ENCODE peak calls at places on chromosomes 1 and 21, in six cellular contexts. One of them, this sample, is unnamed.

GRCh38 chr1:101592861-101593260 is 356.0 kb downstream of the S1PR1 start:
- DNase-seq in tibial nerve: no peak
- DNase-seq in suprapubic skin: no peak
- DNase-seq in stomach: no peak
- DNase-seq in sigmoid colon: no peak
- DNase-seq in A549: no peak
- DNase-seq in this sample: no peak

GRCh38 chr1:224264321-224264720 is 65.7 kb downstream of the NVL start:
- DNase-seq in tibial nerve: no peak
- DNase-seq in suprapubic skin: no peak
- DNase-seq in stomach: no peak
- DNase-seq in sigmoid colon: no peak
- DNase-seq in A549: no peak
- DNase-seq in this sample: no peak

GRCh38 chr21:37367301-37367757 is 756 bp downstream of the DYRK1A start:
- DNase-seq in tibial nerve: no peak
- DNase-seq in suprapubic skin: no peak
- DNase-seq in stomach: peak; percentile 27
- DNase-seq in sigmoid colon: no peak
- DNase-seq in A549: no peak
- DNase-seq in this sample: peak; percentile 19

GRCh38 chr1:192810253-192810880 is 1.5 kb downstream of the RGS2 start:
- DNase-seq in tibial nerve: no peak
- DNase-seq in suprapubic skin: no peak
- DNase-seq in stomach: no peak
- DNase-seq in sigmoid colon: peak; percentile 73
- DNase-seq in A549: no peak
- DNase-seq in this sample: peak; percentile 24

GRCh38 chr1:15345711-15346355 is 63.9 kb upstream of the EFHD2 start:
- DNase-seq in tibial nerve: peak; percentile 29
- DNase-seq in suprapubic skin: peak; percentile 75
- DNase-seq in stomach: peak; percentile 72
- DNase-seq in sigmoid colon: peak; percentile 77
- DNase-seq in A549: no peak
- DNase-seq in this sample: peak; percentile 67

GRCh38 chr1:15799004-15799867 is 8.2 kb downstream of the UQCRHL start:
- DNase-seq in tibial nerve: peak; percentile 65
- DNase-seq in suprapubic skin: peak; percentile 88
- DNase-seq in stomach: peak; percentile 55
- DNase-seq in sigmoid colon: peak; percentile 82
- DNase-seq in A549: peak; percentile 95
- DNase-seq in this sample: peak; percentile 59

GRCh38 chr1:223129229-223129851 is 13.7 kb downstream of the TLR5 start:
- DNase-seq in tibial nerve: peak; percentile 58
- DNase-seq in suprapubic skin: peak; percentile 77
- DNase-seq in stomach: peak; percentile 72
- DNase-seq in sigmoid colon: peak; percentile 87
- DNase-seq in A549: peak; percentile 61
- DNase-seq in this sample: peak; percentile 77

GRCh38 chr1:186894415-186894814 is 65.7 kb downstream of the PLA2G4A start:
- DNase-seq in tibial nerve: no peak
- DNase-seq in suprapubic skin: no peak
- DNase-seq in stomach: no peak
- DNase-seq in sigmoid colon: no peak
- DNase-seq in A549: no peak
- DNase-seq in this sample: no peak

GRCh38 chr1:27058976-27059688 is 46.5 kb upstream of the TENT5B start:
- DNase-seq in tibial nerve: no peak
- DNase-seq in suprapubic skin: no peak
- DNase-seq in stomach: no peak
- DNase-seq in sigmoid colon: no peak
- DNase-seq in A549: no peak
- DNase-seq in this sample: no peak

GRCh38 chr1:38852780-38853179 is 6.8 kb downstream of the RRAGC start:
- DNase-seq in tibial nerve: no peak
- DNase-seq in suprapubic skin: no peak
- DNase-seq in stomach: no peak
- DNase-seq in sigmoid colon: no peak
- DNase-seq in A549: no peak
- DNase-seq in this sample: no peak

GRCh38 chr21:42003051-42003461 is 7.1 kb downstream of the ZBTB21 start:
- DNase-seq in tibial nerve: no peak
- DNase-seq in suprapubic skin: no peak
- DNase-seq in stomach: no peak
- DNase-seq in sigmoid colon: no peak
- DNase-seq in A549: no peak
- DNase-seq in this sample: no peak

GRCh38 chr1:22975694-22976093 is 3.0 kb upstream of the LACTBL1 start:
- DNase-seq in tibial nerve: no peak
- DNase-seq in suprapubic skin: no peak
- DNase-seq in stomach: no peak
- DNase-seq in sigmoid colon: no peak
- DNase-seq in A549: no peak
- DNase-seq in this sample: no peak

GRCh38 chr21:35138665-35139381 is 89.7 kb upstream of the RUNX1 start:
- DNase-seq in tibial nerve: no peak
- DNase-seq in suprapubic skin: no peak
- DNase-seq in stomach: no peak
- DNase-seq in sigmoid colon: no peak
- DNase-seq in A549: no peak
- DNase-seq in this sample: no peak

GRCh38 chr1:65176571-65176970 is 28.6 kb downstream of the AK4 start:
- DNase-seq in tibial nerve: no peak
- DNase-seq in suprapubic skin: no peak
- DNase-seq in stomach: no peak
- DNase-seq in sigmoid colon: no peak
- DNase-seq in A549: no peak
- DNase-seq in this sample: no peak

GRCh38 chr1:65179148-65179547 is 31.1 kb downstream of the AK4 start:
- DNase-seq in tibial nerve: no peak
- DNase-seq in suprapubic skin: no peak
- DNase-seq in stomach: no peak
- DNase-seq in sigmoid colon: no peak
- DNase-seq in A549: no peak
- DNase-seq in this sample: no peak

GRCh38 chr1:65176071-65176470 is 28.1 kb downstream of the AK4 start:
- DNase-seq in tibial nerve: no peak
- DNase-seq in suprapubic skin: no peak
- DNase-seq in stomach: no peak
- DNase-seq in sigmoid colon: no peak
- DNase-seq in A549: no peak
- DNase-seq in this sample: no peak

GRCh38 chr1:65178235-65178634 is 30.2 kb downstream of the AK4 start:
- DNase-seq in tibial nerve: no peak
- DNase-seq in suprapubic skin: no peak
- DNase-seq in stomach: no peak
- DNase-seq in sigmoid colon: no peak
- DNase-seq in A549: no peak
- DNase-seq in this sample: no peak

DNA sequence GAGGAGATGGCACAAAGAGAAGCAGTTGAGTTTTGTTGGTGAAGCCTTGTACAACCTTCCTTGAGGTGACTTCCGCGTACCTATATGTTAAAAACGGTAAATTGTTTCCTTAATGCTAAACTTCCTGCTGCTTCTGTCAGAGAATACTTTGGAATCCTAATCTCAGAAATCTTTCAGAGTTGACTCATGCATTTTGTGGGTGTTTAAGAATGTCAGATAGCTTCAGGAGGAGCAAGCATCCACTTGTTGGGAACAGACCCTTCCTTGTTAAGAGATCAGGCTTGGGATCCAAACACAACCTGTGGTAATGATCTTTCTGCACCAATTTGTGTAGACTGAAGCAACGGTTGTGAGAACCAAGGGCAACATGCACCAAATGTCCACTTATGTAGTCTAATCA is 29.5 kb downstream of the AK4 start:
- DNase-seq in tibial nerve: no peak
- DNase-seq in suprapubic skin: no peak
- DNase-seq in stomach: no peak
- DNase-seq in sigmoid colon: no peak
- DNase-seq in A549: no peak
- DNase-seq in this sample: no peak
- TF ChIP-seq POLR2A in tibial nerve: no peak
- TF ChIP-seq POLR2A in suprapubic skin: no peak
- TF ChIP-seq POLR2A in stomach: no peak
- TF ChIP-seq POLR2A in sigmoid colon: no peak
- TF ChIP-seq POLR2A in A549: no peak
- TF ChIP-seq POLR2A in this sample: no peak

GRCh38 chr1:109426278-109427170 is at the start of gene PSMA5:
- DNase-seq in tibial nerve: peak; percentile 90
- DNase-seq in suprapubic skin: peak; percentile 99
- DNase-seq in stomach: peak; percentile 97
- DNase-seq in sigmoid colon: peak; percentile 99
- DNase-seq in A549: peak; percentile 99
- DNase-seq in this sample: peak; percentile 97
- TF ChIP-seq EP300 in tibial nerve: peak; percentile 83
- TF ChIP-seq EP300 in suprapubic skin: no peak
- TF ChIP-seq EP300 in stomach: no peak
- TF ChIP-seq EP300 in sigmoid colon: no peak
- TF ChIP-seq EP300 in A549: no peak
- TF ChIP-seq EP300 in this sample: no peak

GRCh38 chr1:78665809-78666208 is 16.2 kb downstream of the IFI44 start:
- DNase-seq in tibial nerve: no peak
- DNase-seq in suprapubic skin: no peak
- DNase-seq in stomach: no peak
- DNase-seq in sigmoid colon: no peak
- DNase-seq in A549: no peak
- DNase-seq in this sample: no peak
- TF ChIP-seq POLR2A in tibial nerve: no peak
- TF ChIP-seq POLR2A in suprapubic skin: no peak
- TF ChIP-seq POLR2A in stomach: no peak
- TF ChIP-seq POLR2A in sigmoid colon: no peak
- TF ChIP-seq POLR2A in A549: no peak
- TF ChIP-seq POLR2A in this sample: no peak

GRCh38 chr1:12617901-12618660 is at the start of gene DHRS3:
- DNase-seq in tibial nerve: peak; percentile 61
- DNase-seq in suprapubic skin: peak; percentile 87
- DNase-seq in stomach: peak; percentile 84
- DNase-seq in sigmoid colon: peak; percentile 92
- DNase-seq in A549: peak; percentile 89
- DNase-seq in this sample: peak; percentile 85
- TF ChIP-seq EP300 in tibial nerve: peak; percentile 96
- TF ChIP-seq EP300 in suprapubic skin: no peak
- TF ChIP-seq EP300 in stomach: no peak
- TF ChIP-seq EP300 in sigmoid colon: no peak
- TF ChIP-seq EP300 in A549: no peak
- TF ChIP-seq EP300 in this sample: no peak

DNA sequence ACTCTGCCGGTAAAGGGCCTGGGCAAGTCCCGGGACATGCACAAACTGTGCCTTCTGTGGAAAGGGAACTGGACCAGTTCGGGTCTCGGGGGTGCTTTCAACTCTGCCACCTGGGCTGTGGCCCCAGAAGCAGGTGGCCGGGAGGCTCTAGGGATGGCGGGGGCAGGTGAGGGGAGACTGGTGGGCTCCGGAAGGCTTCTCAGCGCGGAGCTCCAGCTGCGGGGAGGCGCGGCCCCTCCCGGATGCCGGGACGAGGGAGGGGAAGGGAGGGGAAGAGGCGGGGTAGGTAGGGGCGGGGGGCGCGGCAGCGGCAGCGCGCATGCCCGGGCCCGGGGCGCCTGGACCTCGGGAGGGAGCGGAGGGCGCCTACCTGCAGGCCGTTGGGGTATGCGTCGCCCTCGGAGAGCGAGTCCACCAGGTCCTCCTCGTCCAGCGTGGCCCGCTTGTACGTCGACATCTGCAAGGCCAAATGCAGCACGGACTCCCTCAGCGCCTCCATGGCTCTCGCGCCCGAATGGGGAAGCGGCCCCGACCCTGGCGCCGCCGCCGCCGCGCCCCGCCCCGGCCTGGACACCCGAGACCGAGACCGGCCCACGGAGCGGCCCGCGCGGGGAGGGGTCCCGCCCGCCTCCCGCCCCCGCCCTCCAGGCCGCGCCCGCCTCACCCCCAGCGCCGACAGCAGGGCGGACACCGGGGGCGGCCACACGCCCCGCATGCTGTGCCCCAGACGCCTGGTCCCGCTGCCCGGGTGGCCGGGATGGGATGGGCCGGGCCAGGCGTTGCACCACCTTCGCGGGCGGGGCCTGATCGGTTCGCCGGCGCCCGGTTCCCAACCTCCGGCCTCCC is at the start of gene ECE1:
- DNase-seq in tibial nerve: no peak
- DNase-seq in suprapubic skin: no peak
- DNase-seq in stomach: peak; percentile 60
- DNase-seq in sigmoid colon: no peak
- DNase-seq in A549: peak; percentile 42
- DNase-seq in this sample: peak; percentile 69
- TF ChIP-seq POLR2A in tibial nerve: peak; percentile 29
- TF ChIP-seq POLR2A in suprapubic skin: no peak
- TF ChIP-seq POLR2A in stomach: no peak
- TF ChIP-seq POLR2A in sigmoid colon: no peak
- TF ChIP-seq POLR2A in A549: peak; percentile 83
- TF ChIP-seq POLR2A in this sample: peak; percentile 19

GRCh38 chr1:248837045-248837793 is 805 bp upstream of the ZNF672 start:
- DNase-seq in tibial nerve: no peak
- DNase-seq in suprapubic skin: peak; percentile 50
- DNase-seq in stomach: peak; percentile 14
- DNase-seq in sigmoid colon: no peak
- DNase-seq in A549: no peak
- DNase-seq in this sample: peak; percentile 26

GRCh38 chr1:248839168-248839555 is 1.1 kb downstream of the ZNF672 start:
- DNase-seq in tibial nerve: no peak
- DNase-seq in suprapubic skin: no peak
- DNase-seq in stomach: no peak
- DNase-seq in sigmoid colon: no peak
- DNase-seq in A549: no peak
- DNase-seq in this sample: no peak

GRCh38 chr1:248838357-248839167 is 538 bp downstream of the ZNF672 start:
- DNase-seq in tibial nerve: peak; percentile 72
- DNase-seq in suprapubic skin: peak; percentile 95
- DNase-seq in stomach: peak; percentile 94
- DNase-seq in sigmoid colon: peak; percentile 97
- DNase-seq in A549: peak; percentile 89
- DNase-seq in this sample: peak; percentile 92

GRCh38 chr1:248840946-248841345 is 2.9 kb downstream of the ZNF672 start:
- DNase-seq in tibial nerve: no peak
- DNase-seq in suprapubic skin: no peak
- DNase-seq in stomach: no peak
- DNase-seq in sigmoid colon: no peak
- DNase-seq in A549: no peak
- DNase-seq in this sample: no peak

GRCh38 chr1:248837794-248838356 is at the start of gene ZNF672:
- DNase-seq in tibial nerve: peak; percentile 97
- DNase-seq in suprapubic skin: peak; percentile 99
- DNase-seq in stomach: peak; percentile 99
- DNase-seq in sigmoid colon: peak; percentile 100
- DNase-seq in A549: peak; percentile 97
- DNase-seq in this sample: peak; percentile 98
- TF ChIP-seq EP300 in tibial nerve: no peak
- TF ChIP-seq EP300 in suprapubic skin: no peak
- TF ChIP-seq EP300 in stomach: no peak
- TF ChIP-seq EP300 in sigmoid colon: no peak
- TF ChIP-seq EP300 in A549: no peak
- TF ChIP-seq EP300 in this sample: no peak

GRCh38 chr21:45336870-45337269 is 49.2 kb upstream of the POFUT2 start:
- DNase-seq in tibial nerve: no peak
- DNase-seq in suprapubic skin: peak; percentile 43
- DNase-seq in stomach: no peak
- DNase-seq in sigmoid colon: peak; percentile 69
- DNase-seq in A549: no peak
- DNase-seq in this sample: no peak
- TF ChIP-seq POLR2A in tibial nerve: no peak
- TF ChIP-seq POLR2A in suprapubic skin: no peak
- TF ChIP-seq POLR2A in stomach: no peak
- TF ChIP-seq POLR2A in sigmoid colon: no peak
- TF ChIP-seq POLR2A in A549: no peak
- TF ChIP-seq POLR2A in this sample: no peak

This sample was measured in transverse colon.